ENCODE peak calls at places on chromosomes 13 and 19, in seven cellular contexts. Y, J, M, N, Q, E and V are unnamed samples.

GRCh38 chr19:50959731-50960500 is 7.1 kb upstream of the KLK5 start:
- DNase-seq in N (no peak), E (no peak), M (no peak), J (no peak), Q (no peak), Y (no peak), V (no peak)

GRCh38 chr13:59906413-59907027 is 257.2 kb downstream of the DIAPH3 start:
- DNase-seq in E (no peak), M (peak; percentile 47), J (no peak), Q (no peak), Y (no peak), N (no peak), V (no peak)

GRCh38 chr19:52200044-52200443 is 10.2 kb downstream of the PPP2R1A start:
- DNase-seq in J (peak; percentile 46), Y (peak; percentile 68), N (no peak), Q (no peak), M (peak; percentile 31), E (no peak), V (no peak)

GRCh38 chr19:12969292-12969988 is at the start of gene DAND5:
- DNase-seq in E (no peak), N (no peak), J (peak; percentile 63), Q (no peak), Y (no peak), M (no peak), V (no peak)

GRCh38 chr13:99572921-99573320 is 71.6 kb downstream of the TM9SF2 start:
- DNase-seq in J (no peak), N (no peak), E (no peak), Y (no peak), Q (no peak), M (no peak), V (no peak)

GRCh38 chr19:43784981-43785808 is 4.4 kb upstream of the KCNN4 start:
- DNase-seq in Y (no peak), N (no peak), M (peak; percentile 73), Q (peak; percentile 52), E (peak; percentile 49), J (peak; percentile 50), V (no peak)

GRCh38 chr19:8592231-8593009 is 15.2 kb upstream of the MYO1F start:
- DNase-seq in E (peak; percentile 95), J (peak; percentile 95), N (peak; percentile 100), M (peak; percentile 86), Y (peak; percentile 98), Q (peak; percentile 93), V (peak; percentile 88)

GRCh38 chr19:7395360-7395781 is 46.6 kb downstream of the ARHGEF18 start:
- DNase-seq in J (no peak), E (no peak), Y (no peak), M (peak; percentile 26), N (no peak), Q (no peak), V (no peak)

GRCh38 chr19:47144630-47145029 is 14.0 kb downstream of the SAE1 start:
- DNase-seq in E (no peak), J (no peak), Q (no peak), M (no peak), Y (no peak), N (no peak), V (no peak)

GRCh38 chr19:29098091-29098490 is 114.9 kb downstream of the UQCRFS1 start:
- DNase-seq in Q (no peak), E (no peak), J (no peak), M (no peak), N (no peak), Y (no peak), V (no peak)

GRCh38 chr13:29849071-29849541 is 1.3 kb downstream of the UBL3 start:
- DNase-seq in Q (peak; percentile 34), N (no peak), E (peak; percentile 16), J (peak; percentile 8), Y (no peak), M (peak; percentile 52), V (no peak)

GRCh38 chr19:21588202-21588601 is 82.8 kb downstream of the ZNF429 start:
- DNase-seq in Y (no peak), M (no peak), Q (no peak), N (no peak), E (no peak), J (no peak), V (no peak)

GRCh38 chr13:50209646-50210045 is 194.4 kb downstream of the KCNRG start:
- DNase-seq in Y (no peak), J (no peak), N (no peak), E (no peak), M (no peak), Q (no peak), V (no peak)

GRCh38 chr13:61417171-61417570 is 1.5 kb upstream of the PCDH20 start:
- DNase-seq in M (no peak), N (no peak), Q (no peak), J (no peak), Y (no peak), E (no peak), V (no peak)

GRCh38 chr13:39559838-39560237 is 43.2 kb downstream of the LHFPL6 start:
- DNase-seq in Q (no peak), M (no peak), N (no peak), E (no peak), J (no peak), Y (no peak), V (no peak)

GRCh38 chr13:110301606-110302131 is 5.3 kb downstream of the COL4A1 start:
- DNase-seq in E (no peak), Q (no peak), Y (no peak), J (no peak), N (no peak), M (no peak), V (no peak)

GRCh38 chr13:76885203-76886004 is 801 bp downstream of the KCTD12 start:
- DNase-seq in Q (peak; percentile 66), N (peak; percentile 13), J (peak; percentile 82), M (peak; percentile 82), E (peak; percentile 24), Y (no peak), V (peak; percentile 26)
- H3K27ac ChIP-seq in Q (peak overlapping the region; percentile 88), N (no peak overlapping the region), J (peak overlapping the region; percentile 93), M (peak overlapping the region; percentile 84), E (peak overlapping the region; percentile 31), Y (peak overlapping the region; percentile 90), V (peak overlapping the region; percentile 68)

GRCh38 chr13:109227344-109227940 is 558.9 kb downstream of the IRS2 start:
- DNase-seq in J (no peak), Y (no peak), N (no peak), E (no peak), Q (no peak), M (no peak), V (no peak)

GRCh38 chr13:109226631-109227030 is 559.8 kb downstream of the IRS2 start:
- DNase-seq in Q (no peak), Y (no peak), M (no peak), N (no peak), J (no peak), E (no peak), V (no peak)

GRCh38 chr13:109224033-109224432 is 562.4 kb downstream of the IRS2 start:
- DNase-seq in Y (no peak), Q (no peak), E (no peak), J (no peak), M (no peak), N (no peak), V (no peak)

GRCh38 chr13:109231853-109232252 is 554.5 kb downstream of the IRS2 start:
- DNase-seq in Q (no peak), Y (no peak), N (no peak), E (no peak), J (no peak), M (no peak), V (no peak)

DNA sequence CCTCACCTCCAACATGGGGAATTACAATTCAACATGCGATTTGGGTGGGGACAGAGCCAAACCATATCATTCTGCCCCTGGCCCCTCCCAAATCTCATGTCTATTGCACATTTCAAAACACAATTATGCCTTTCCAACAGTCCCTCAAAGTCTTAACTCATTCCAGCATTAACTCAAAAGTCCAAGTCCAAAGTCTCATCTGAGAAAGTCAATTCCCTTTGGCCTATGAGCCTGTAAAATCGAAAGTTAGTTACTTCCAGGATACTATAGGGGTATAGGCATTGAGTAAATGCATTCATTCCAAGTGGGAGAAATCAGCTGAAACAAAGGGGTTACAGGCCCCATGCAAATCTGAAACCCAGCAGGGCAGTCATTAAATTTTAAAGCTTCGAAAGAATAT is 558.2 kb downstream of the IRS2 start:
- DNase-seq in Q (no peak), J (no peak), Y (no peak), N (no peak), E (no peak), M (no peak), V (no peak)
- H3K27ac ChIP-seq in Q (no peak overlapping the region), J (no peak overlapping the region), Y (no peak overlapping the region), N (no peak overlapping the region), E (no peak overlapping the region), M (no peak overlapping the region), V (no peak overlapping the region)

GRCh38 chr19:58275564-58275963 is 3.2 kb upstream of the ZNF8 start:
- DNase-seq in Q (no peak), J (no peak), N (no peak), M (no peak), Y (no peak), E (no peak), V (no peak)
- H3K27ac ChIP-seq in Q (no peak overlapping the region), J (no peak overlapping the region), N (no peak overlapping the region), M (no peak overlapping the region), Y (no peak overlapping the region), E (no peak overlapping the region), V (no peak overlapping the region)

DNA sequence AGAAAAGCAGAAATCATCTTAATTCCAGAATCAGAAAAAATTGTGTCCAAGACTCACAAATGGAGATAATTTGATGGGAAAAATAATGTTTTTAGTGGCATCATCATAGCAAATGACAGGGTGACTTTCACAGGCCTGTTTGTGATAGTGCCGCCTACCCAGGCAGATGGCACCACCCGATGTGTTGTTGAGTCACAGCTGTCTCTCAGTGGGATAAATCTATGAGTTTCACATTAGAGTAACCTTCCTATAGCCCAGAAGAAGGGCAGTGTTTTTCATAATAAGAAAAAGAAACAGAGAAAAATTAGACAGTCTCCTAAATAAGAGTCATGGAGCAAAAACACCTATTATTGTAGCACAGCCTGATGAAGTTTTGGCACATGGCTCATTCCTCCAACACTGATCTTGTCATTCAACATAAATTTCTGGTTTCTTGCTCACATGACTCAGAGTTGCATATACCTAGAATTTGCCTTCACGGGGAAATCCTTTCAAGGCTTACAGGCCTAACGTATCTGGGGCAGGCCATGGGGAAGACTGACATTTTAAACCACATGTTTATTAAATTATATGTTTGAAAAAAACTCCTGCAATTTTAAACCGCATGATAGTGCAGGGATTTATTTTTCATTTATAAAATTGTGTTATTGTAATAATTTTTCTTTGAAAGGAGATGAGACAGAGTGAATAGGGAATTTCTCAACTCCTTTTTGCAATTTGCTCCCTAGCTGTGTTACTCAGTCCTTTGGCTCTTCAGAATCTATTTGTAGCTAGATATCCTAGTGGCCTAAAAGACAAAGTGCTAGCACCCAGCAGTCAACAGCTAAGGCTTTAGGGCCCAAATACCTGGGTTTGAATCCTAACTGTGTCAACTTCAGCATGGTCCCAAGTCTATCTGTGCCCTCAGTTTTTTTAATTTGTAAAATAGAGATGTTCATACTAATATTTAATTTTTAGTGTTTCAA is 393.7 kb downstream of the NDFIP2 start:
- DNase-seq in M (no peak), J (no peak), Y (no peak), Q (no peak), E (no peak), N (no peak), V (no peak)
- H3K27ac ChIP-seq in M (no peak overlapping the region), J (no peak overlapping the region), Y (no peak overlapping the region), Q (no peak overlapping the region), E (no peak overlapping the region), N (no peak overlapping the region), V (no peak overlapping the region)